ENCODE peak calls at places on chromosomes 7 and 10, in eight cellular contexts. L is body of pancreas, K is A549, C is bronchial epithelial cell, Y is H1, M is fibroblast of lung, S is glutamatergic neuron, T is heart right ventricle. A is an unnamed sample.

GRCh38 chr10:30422981-30423654 is 10.9 kb upstream of the MAP3K8 start:
- DNase-seq in Y (no peak), S (no peak), C (peak; percentile 86), L (no peak), K (peak; percentile 96), M (peak; percentile 77), T (peak; percentile 48), A (peak; percentile 80)

GRCh38 chr10:79308016-79308415 is 39.3 kb upstream of the PPIF start:
- DNase-seq in Y (no peak), T (peak; percentile 1), L (no peak), M (no peak), C (no peak), S (no peak), K (no peak), A (no peak)

GRCh38 chr7:85000973-85001372 is 185.9 kb downstream of the SEMA3D start:
- DNase-seq in L (no peak), T (no peak), M (no peak), C (no peak), K (no peak), Y (no peak), S (no peak), A (no peak)

GRCh38 chr10:642186-642890 is 47.1 kb downstream of the DIP2C start:
- DNase-seq in M (no peak), Y (no peak), T (no peak), C (no peak), S (no peak), K (peak; percentile 12), L (no peak), A (peak; percentile 72)

GRCh38 chr10:33134011-33134751 is 176.2 kb upstream of the ITGB1 start:
- DNase-seq in C (peak; percentile 100), S (no peak), L (peak; percentile 64), M (peak; percentile 99), Y (no peak), K (peak; percentile 97), T (no peak), A (peak; percentile 91)

GRCh38 chr7:65812281-65812680 is 60.6 kb upstream of the VKORC1L1 start:
- DNase-seq in C (no peak), M (peak; percentile 52), T (no peak), S (no peak), L (no peak), K (no peak), Y (no peak), A (no peak)

GRCh38 chr7:156515911-156516790 is 124.4 kb upstream of the RNF32 start:
- DNase-seq in K (no peak), T (no peak), S (no peak), M (no peak), C (no peak), Y (no peak), L (peak; percentile 25), A (no peak)

GRCh38 chr7:84017653-84018052 is 176.9 kb downstream of the SEMA3A start:
- DNase-seq in L (no peak), M (peak; percentile 50), C (no peak), T (no peak), S (no peak), K (no peak), Y (no peak), A (no peak)

GRCh38 chr7:134649231-134649775 is 2.6 kb downstream of the BPGM start:
- DNase-seq in Y (no peak), K (no peak), T (no peak), C (no peak), M (peak; percentile 46), S (no peak), L (no peak), A (no peak)

GRCh38 chr7:47380325-47381131 is 201.4 kb downstream of the TNS3 start:
- DNase-seq in K (peak; percentile 29), Y (peak; percentile 57), L (no peak), T (no peak), C (peak; percentile 56), M (peak; percentile 90), S (no peak), A (peak; percentile 54)

GRCh38 chr7:46493196-46493595 is 572.1 kb upstream of the IGFBP3 start:
- DNase-seq in M (no peak), K (no peak), L (no peak), Y (no peak), C (no peak), S (no peak), T (no peak), A (no peak)

GRCh38 chr7:66557214-66558200 is 71.2 kb upstream of the KCTD7 start:
- DNase-seq in S (peak; percentile 92), K (peak; percentile 45), M (peak; percentile 16), Y (peak; percentile 99), C (peak; percentile 10), T (peak; percentile 79), L (peak; percentile 75), A (peak; percentile 73)

GRCh38 chr7:159023746-159024145 is 120.9 kb downstream of the VIPR2 start:
- DNase-seq in M (no peak), T (no peak), Y (no peak), L (no peak), K (no peak), S (no peak), C (no peak), A (no peak)

GRCh38 chr7:159022238-159022993 is 122.3 kb downstream of the VIPR2 start:
- DNase-seq in C (no peak), M (no peak), L (no peak), K (peak; percentile 41), Y (no peak), S (no peak), T (no peak), A (no peak)

GRCh38 chr7:159019111-159019510 is 125.6 kb downstream of the VIPR2 start:
- DNase-seq in Y (no peak), L (no peak), M (no peak), S (no peak), K (no peak), C (no peak), T (no peak), A (no peak)

GRCh38 chr7:159023216-159023615 is 121.5 kb downstream of the VIPR2 start:
- DNase-seq in K (no peak), T (no peak), C (no peak), S (no peak), Y (no peak), L (no peak), M (no peak), A (no peak)

GRCh38 chr7:159020987-159021386 is 123.7 kb downstream of the VIPR2 start:
- DNase-seq in Y (peak; percentile 86), K (peak; percentile 70), S (peak; percentile 40), T (no peak), C (no peak), M (no peak), L (no peak), A (no peak)
- TF ChIP-seq CTCF in Y (no peak), K (no peak), S (peak; percentile 12), T (no peak), C (no peak), M (no peak), L (no peak), A (no peak)

DNA sequence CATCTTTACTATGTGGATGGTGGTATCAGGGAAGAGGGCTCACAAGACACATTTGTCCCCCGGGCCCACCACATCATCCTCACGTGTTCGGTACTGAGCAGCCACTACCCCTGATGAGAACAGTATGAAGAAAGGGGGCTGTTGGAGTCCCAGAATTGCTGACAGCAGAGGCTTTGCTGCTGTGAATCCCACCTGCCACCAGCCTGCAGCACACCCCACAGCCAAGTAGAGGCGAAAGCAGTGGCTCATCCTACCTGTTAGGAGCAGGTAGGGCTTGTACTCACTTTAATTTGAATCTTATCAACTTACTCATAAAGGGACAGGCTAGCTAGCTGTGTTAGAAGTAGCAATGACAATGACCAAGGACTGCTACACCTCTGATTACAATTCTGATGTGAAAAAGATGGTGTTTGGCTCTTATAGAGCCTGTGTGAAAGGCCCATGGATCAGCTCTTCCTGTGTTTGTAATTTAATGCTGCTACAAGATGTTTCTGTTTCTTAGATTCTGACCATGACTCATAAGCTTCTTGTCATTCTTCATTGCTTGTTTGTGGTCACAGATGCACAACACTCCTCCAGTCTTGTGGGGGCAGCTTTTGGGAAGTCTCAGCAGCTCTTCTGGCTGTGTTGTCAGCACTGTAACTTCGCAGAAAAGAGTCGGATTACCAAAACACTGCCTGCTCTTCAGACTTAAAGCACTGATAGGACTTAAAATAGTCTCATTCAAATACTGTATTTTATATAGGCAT is 9.1 kb upstream of the CSGALNACT2 start:
- DNase-seq in C (peak; percentile 89), M (peak; percentile 98), Y (peak; percentile 27), T (no peak), L (no peak), S (no peak), K (no peak), A (no peak)
- TF ChIP-seq CTCF in C (no peak), M (no peak), Y (no peak), T (no peak), L (no peak), S (no peak), K (no peak), A (no peak)

GRCh38 chr10:125448596-125448995 is 234.4 kb downstream of the TEX36 start:
- DNase-seq in K (peak; percentile 53), T (no peak), Y (peak; percentile 87), M (no peak), S (peak; percentile 57), C (peak; percentile 18), L (peak; percentile 42), A (peak; percentile 56)
- TF ChIP-seq CTCF in K (peak; percentile 48), T (no peak), Y (peak; percentile 81), M (peak; percentile 33), S (peak; percentile 57), C (peak; percentile 64), L (peak; percentile 40), A (peak; percentile 21)

GRCh38 chr10:25753776-25754175 is 180.3 kb upstream of the MYO3A start:
- DNase-seq in T (no peak), K (peak; percentile 19), Y (no peak), C (peak; percentile 1), M (peak; percentile 81), L (no peak), S (no peak), A (no peak)

GRCh38 chr10:25761937-25762336 is 172.1 kb upstream of the MYO3A start:
- DNase-seq in Y (no peak), K (no peak), L (no peak), M (no peak), S (no peak), C (no peak), T (no peak), A (no peak)

GRCh38 chr10:25756784-25757183 is 177.2 kb upstream of the MYO3A start:
- DNase-seq in S (no peak), T (no peak), Y (no peak), L (no peak), K (no peak), M (no peak), C (no peak), A (no peak)

GRCh38 chr10:25758511-25758910 is 175.5 kb upstream of the MYO3A start:
- DNase-seq in K (no peak), T (no peak), L (no peak), S (no peak), Y (no peak), M (peak; percentile 22), C (no peak), A (no peak)

GRCh38 chr10:25758041-25758457 is 176.0 kb upstream of the MYO3A start:
- DNase-seq in T (no peak), K (peak; percentile 50), L (no peak), C (peak; percentile 10), S (peak; percentile 24), M (peak; percentile 51), Y (no peak), A (peak; percentile 47)
- TF ChIP-seq CTCF in T (no peak), K (peak; percentile 51), L (peak; percentile 58), C (peak; percentile 28), S (peak; percentile 65), M (peak; percentile 21), Y (no peak), A (no peak)

DNA sequence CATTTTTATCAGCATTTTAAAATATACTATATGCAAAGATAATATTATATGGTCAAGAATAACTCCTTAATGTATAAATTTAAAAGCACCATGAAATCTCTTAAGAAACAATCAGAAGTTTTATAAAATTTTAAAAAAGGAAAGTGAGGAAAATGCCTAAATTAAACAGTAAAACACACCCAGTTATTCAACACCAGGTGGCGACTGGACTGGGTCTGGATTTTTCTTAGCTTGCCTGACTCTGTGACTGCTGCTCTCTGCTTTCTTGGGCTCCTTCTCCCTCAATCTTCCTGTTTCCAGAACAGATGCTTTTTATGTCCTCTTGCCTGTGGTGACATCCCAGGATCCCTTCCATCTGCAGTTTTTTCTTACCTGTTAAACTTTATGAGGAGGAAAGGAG is 200.3 kb downstream of the BICC1 start:
- DNase-seq in K (no peak), Y (no peak), T (no peak), C (no peak), M (no peak), S (no peak), L (no peak), A (no peak)
- TF ChIP-seq CTCF in K (peak; percentile 19), Y (peak; percentile 15), T (peak; percentile 5), C (peak; percentile 17), M (no peak), S (no peak), L (no peak), A (peak; percentile 28)